ENCODE peak calls at places on chromosomes 16 and 17, in four cellular contexts. One of them, this sample, is unnamed.

GRCh38 chr17:17498606-17499301 is 2.6 kb upstream of the RASD1 start:
- DNase-seq in CD4-positive, alpha-beta memory T cell: no peak
- DNase-seq in naive thymus-derived CD8-positive, alpha-beta T cell: no peak
- DNase-seq in fibroblast of lung: no peak
- DNase-seq in this sample: no peak

GRCh38 chr16:10080031-10080772 is 102.0 kb downstream of the GRIN2A start:
- DNase-seq in CD4-positive, alpha-beta memory T cell: no peak
- DNase-seq in fibroblast of lung: peak
- DNase-seq in naive thymus-derived CD8-positive, alpha-beta T cell: no peak
- DNase-seq in this sample: no peak

GRCh38 chr16:78993342-78993741 is 607.2 kb downstream of the MAF start:
- DNase-seq in CD4-positive, alpha-beta memory T cell: no peak
- DNase-seq in fibroblast of lung: no peak
- DNase-seq in naive thymus-derived CD8-positive, alpha-beta T cell: no peak
- DNase-seq in this sample: no peak

GRCh38 chr17:75778861-75779249 is 5.8 kb upstream of the UNK start:
- DNase-seq in naive thymus-derived CD8-positive, alpha-beta T cell: peak
- DNase-seq in fibroblast of lung: no peak
- DNase-seq in CD4-positive, alpha-beta memory T cell: peak
- DNase-seq in this sample: peak

GRCh38 chr16:26263406-26263805 is 571.6 kb downstream of the HS3ST4 start:
- DNase-seq in naive thymus-derived CD8-positive, alpha-beta T cell: no peak
- DNase-seq in fibroblast of lung: no peak
- DNase-seq in CD4-positive, alpha-beta memory T cell: no peak
- DNase-seq in this sample: no peak

GRCh38 chr17:44400226-44400847 is 10.9 kb upstream of the ITGA2B start:
- DNase-seq in CD4-positive, alpha-beta memory T cell: no peak
- DNase-seq in naive thymus-derived CD8-positive, alpha-beta T cell: no peak
- DNase-seq in fibroblast of lung: peak
- DNase-seq in this sample: no peak

GRCh38 chr16:81679721-81680430 is 99.2 kb upstream of the PLCG2 start:
- DNase-seq in naive thymus-derived CD8-positive, alpha-beta T cell: no peak
- DNase-seq in CD4-positive, alpha-beta memory T cell: no peak
- DNase-seq in fibroblast of lung: no peak
- DNase-seq in this sample: no peak

GRCh38 chr17:6492892-6493674 is 48.8 kb downstream of the PIMREG start:
- DNase-seq in CD4-positive, alpha-beta memory T cell: no peak
- DNase-seq in fibroblast of lung: no peak
- DNase-seq in naive thymus-derived CD8-positive, alpha-beta T cell: no peak
- DNase-seq in this sample: no peak

GRCh38 chr17:1607971-1608320 is 20.7 kb downstream of the SLC43A2 start:
- DNase-seq in naive thymus-derived CD8-positive, alpha-beta T cell: no peak
- DNase-seq in fibroblast of lung: no peak
- DNase-seq in CD4-positive, alpha-beta memory T cell: no peak
- DNase-seq in this sample: no peak

GRCh38 chr16:12906765-12907516 is 5.5 kb downstream of the SHISA9 start:
- DNase-seq in CD4-positive, alpha-beta memory T cell: no peak
- DNase-seq in fibroblast of lung: no peak
- DNase-seq in naive thymus-derived CD8-positive, alpha-beta T cell: no peak
- DNase-seq in this sample: no peak

GRCh38 chr17:40536731-40537171 is 28.5 kb downstream of the CCR7 start:
- DNase-seq in fibroblast of lung: peak
- DNase-seq in naive thymus-derived CD8-positive, alpha-beta T cell: no peak
- DNase-seq in CD4-positive, alpha-beta memory T cell: no peak
- DNase-seq in this sample: no peak

GRCh38 chr16:69711115-69711740 is 15.1 kb downstream of the NQO1 start:
- DNase-seq in CD4-positive, alpha-beta memory T cell: no peak
- DNase-seq in fibroblast of lung: peak
- DNase-seq in naive thymus-derived CD8-positive, alpha-beta T cell: no peak
- DNase-seq in this sample: no peak

GRCh38 chr16:88993006-88993787 is 16.2 kb upstream of the CBFA2T3 start:
- DNase-seq in CD4-positive, alpha-beta memory T cell: no peak
- DNase-seq in naive thymus-derived CD8-positive, alpha-beta T cell: no peak
- DNase-seq in fibroblast of lung: no peak
- DNase-seq in this sample: no peak

GRCh38 chr16:89561195-89562026 is 929 bp downstream of the RPL13 start:
- DNase-seq in CD4-positive, alpha-beta memory T cell: peak
- DNase-seq in fibroblast of lung: no peak
- DNase-seq in naive thymus-derived CD8-positive, alpha-beta T cell: no peak
- DNase-seq in this sample: no peak

GRCh38 chr16:88960516-88960915 is 16.5 kb downstream of the CBFA2T3 start:
- DNase-seq in CD4-positive, alpha-beta memory T cell: no peak
- DNase-seq in naive thymus-derived CD8-positive, alpha-beta T cell: no peak
- DNase-seq in fibroblast of lung: no peak
- DNase-seq in this sample: no peak

GRCh38 chr17:67027031-67027628 is 17.2 kb upstream of the CACNG1 start:
- DNase-seq in fibroblast of lung: peak
- DNase-seq in CD4-positive, alpha-beta memory T cell: no peak
- DNase-seq in naive thymus-derived CD8-positive, alpha-beta T cell: no peak
- DNase-seq in this sample: no peak

GRCh38 chr16:73015612-73016487 is 32.1 kb downstream of the ZFHX3 start:
- DNase-seq in fibroblast of lung: no peak
- DNase-seq in naive thymus-derived CD8-positive, alpha-beta T cell: no peak
- DNase-seq in CD4-positive, alpha-beta memory T cell: no peak
- DNase-seq in this sample: no peak

GRCh38 chr16:88593910-88594309 is 23.7 kb downstream of the ZC3H18 start:
- DNase-seq in CD4-positive, alpha-beta memory T cell: no peak
- DNase-seq in naive thymus-derived CD8-positive, alpha-beta T cell: no peak
- DNase-seq in fibroblast of lung: no peak
- DNase-seq in this sample: no peak

GRCh38 chr16:23821875-23822688 is 13.7 kb upstream of the PRKCB start:
- DNase-seq in naive thymus-derived CD8-positive, alpha-beta T cell: no peak
- DNase-seq in fibroblast of lung: no peak
- DNase-seq in CD4-positive, alpha-beta memory T cell: no peak
- DNase-seq in this sample: no peak

GRCh38 chr17:78101542-78101941 is 27.0 kb downstream of the TMC6 start:
- DNase-seq in naive thymus-derived CD8-positive, alpha-beta T cell: no peak
- DNase-seq in CD4-positive, alpha-beta memory T cell: no peak
- DNase-seq in fibroblast of lung: no peak
- DNase-seq in this sample: no peak

GRCh38 chr17:57872536-57872935 is 22.7 kb upstream of the MRPS23 start:
- DNase-seq in fibroblast of lung: no peak
- DNase-seq in naive thymus-derived CD8-positive, alpha-beta T cell: no peak
- DNase-seq in CD4-positive, alpha-beta memory T cell: no peak
- DNase-seq in this sample: no peak

GRCh38 chr16:69435977-69436729 is 11.7 kb downstream of the CYB5B start:
- DNase-seq in CD4-positive, alpha-beta memory T cell: no peak
- DNase-seq in naive thymus-derived CD8-positive, alpha-beta T cell: no peak
- DNase-seq in fibroblast of lung: no peak
- DNase-seq in this sample: no peak

GRCh38 chr17:77546772-77547201 is 406.0 kb downstream of the SEC14L1 start:
- DNase-seq in CD4-positive, alpha-beta memory T cell: no peak
- DNase-seq in naive thymus-derived CD8-positive, alpha-beta T cell: no peak
- DNase-seq in fibroblast of lung: peak
- DNase-seq in this sample: no peak

This sample was measured in central memory CD4-positive, alpha-beta T cell.